ENCODE peak calls at places on chromosomes 7 and 10, in eight cellular contexts. R, B, O, D, L, Z, S and W are unnamed samples.

GRCh38 chr7:33905389-33906032 is at the start of gene BMPER:
- DNase-seq in R (peak; percentile 43), B (no peak), O (no peak), D (peak; percentile 78), L (peak; percentile 26), Z (peak; percentile 75), S (no peak), W (no peak)

GRCh38 chr10:34815174-34816066 is at the start of gene PARD3:
- DNase-seq in R (peak; percentile 72), B (peak; percentile 63), O (no peak), D (peak; percentile 84), L (peak; percentile 38), Z (peak; percentile 52), S (no peak), W (no peak)

GRCh38 chr10:22433875-22434274 is 88.6 kb downstream of the SPAG6 start:
- DNase-seq in R (peak; percentile 38), B (no peak), O (no peak), D (no peak), L (peak; percentile 95), Z (no peak), S (no peak), W (no peak)

GRCh38 chr10:29646960-29647431 is 12.2 kb upstream of the SVIL start:
- DNase-seq in R (no peak), B (no peak), O (no peak), D (no peak), L (peak; percentile 98), Z (no peak), S (no peak), W (no peak)

GRCh38 chr10:58973235-58973595 is 203.2 kb upstream of the PHYHIPL start:
- DNase-seq in R (no peak), B (no peak), O (no peak), D (no peak), L (no peak), Z (no peak), S (no peak), W (no peak)

GRCh38 chr10:60419249-60419648 is 29.6 kb upstream of the ANK3 start:
- DNase-seq in R (no peak), B (no peak), O (no peak), D (no peak), L (no peak), Z (no peak), S (no peak), W (no peak)

GRCh38 chr10:11345224-11346054 is 266.0 kb downstream of the USP6NL start:
- DNase-seq in R (no peak), B (peak; percentile 85), O (no peak), D (no peak), L (peak; percentile 30), Z (no peak), S (no peak), W (no peak)

GRCh38 chr7:106538638-106539037 is 122.3 kb downstream of the CCDC71L start:
- DNase-seq in R (no peak), B (no peak), O (no peak), D (no peak), L (no peak), Z (no peak), S (no peak), W (no peak)

GRCh38 chr10:44978570-44979280 is at the start of gene DEPP1:
- DNase-seq in R (peak; percentile 69), B (peak; percentile 92), O (no peak), D (peak; percentile 87), L (peak; percentile 90), Z (peak; percentile 84), S (peak; percentile 53), W (no peak)

GRCh38 chr10:77520995-77521394 is 116.6 kb downstream of the KCNMA1 start:
- DNase-seq in R (no peak), B (no peak), O (no peak), D (no peak), L (no peak), Z (no peak), S (no peak), W (no peak)

GRCh38 chr10:101829561-101830315 is 11.5 kb upstream of the OGA start:
- DNase-seq in R (no peak), B (no peak), O (peak; percentile 53), D (peak; percentile 88), L (peak; percentile 25), Z (peak; percentile 64), S (no peak), W (peak; percentile 75)

GRCh38 chr10:97796651-97797050 is 24.9 kb upstream of the SFRP5 start:
- DNase-seq in R (no peak), B (no peak), O (no peak), D (no peak), L (no peak), Z (no peak), S (no peak), W (no peak)

GRCh38 chr10:15092855-15093408 is 4.2 kb upstream of the RPP38 start:
- DNase-seq in R (no peak), B (no peak), O (no peak), D (no peak), L (no peak), Z (no peak), S (no peak), W (no peak)

GRCh38 chr10:129993621-129994020 is 29.5 kb upstream of the EBF3 start:
- DNase-seq in R (no peak), B (no peak), O (no peak), D (no peak), L (peak; percentile 64), Z (no peak), S (no peak), W (no peak)

GRCh38 chr10:100749309-100750217 is 4.2 kb downstream of the PAX2 start:
- DNase-seq in R (no peak), B (no peak), O (no peak), D (no peak), L (no peak), Z (no peak), S (no peak), W (no peak)

GRCh38 chr10:24495666-24496065 is 228.0 kb downstream of the ARHGAP21 start:
- DNase-seq in R (no peak), B (no peak), O (no peak), D (no peak), L (no peak), Z (no peak), S (no peak), W (no peak)

GRCh38 chr7:23247101-23247601 is 576 bp downstream of the GPNMB start:
- DNase-seq in R (no peak), B (no peak), O (no peak), D (no peak), L (no peak), Z (no peak), S (no peak), W (no peak)

GRCh38 chr7:16668049-16668858 is 22.3 kb downstream of the BZW2 start:
- DNase-seq in R (peak; percentile 88), B (peak; percentile 33), O (no peak), D (peak; percentile 49), L (peak; percentile 100), Z (no peak), S (no peak), W (no peak)

GRCh38 chr10:30467939-30468338 is 34.0 kb downstream of the MAP3K8 start:
- DNase-seq in R (no peak), B (peak; percentile 75), O (no peak), D (no peak), L (no peak), Z (no peak), S (no peak), W (no peak)

GRCh38 chr10:13404305-13404759 is 56.2 kb upstream of the SEPHS1 start:
- DNase-seq in R (no peak), B (no peak), O (no peak), D (no peak), L (no peak), Z (no peak), S (no peak), W (no peak)

GRCh38 chr7:66348531-66348930 is 143.4 kb downstream of the TPST1 start:
- DNase-seq in R (no peak), B (no peak), O (no peak), D (no peak), L (no peak), Z (no peak), S (no peak), W (no peak)